ENCODE peak calls at places on chromosomes 2 and 18, in six cellular contexts. One of them, this sample, is unnamed.
A peak's percentile ranks its signal among the peaks of the same experiment; 100 is the strongest.

GRCh38 chr2:230922951-230923717 is 1.9 kb downstream of the GPR55 start:
- DNase-seq in hepatocyte: no peak
- DNase-seq in A549: no peak
- DNase-seq in adrenal gland: no peak
- DNase-seq in DND-41: no peak
- DNase-seq in brain microvascular endothelial cell: no peak
- DNase-seq in this sample: no peak

GRCh38 chr2:29117636-29118303 is 2.6 kb downstream of the CLIP4 start:
- DNase-seq in hepatocyte: peak; percentile 46
- DNase-seq in adrenal gland: no peak
- DNase-seq in brain microvascular endothelial cell: no peak
- DNase-seq in A549: peak; percentile 85
- DNase-seq in DND-41: no peak
- DNase-seq in this sample: peak; percentile 79

GRCh38 chr18:74290831-74291770 is 662 bp downstream of the CYB5A start:
- DNase-seq in hepatocyte: peak; percentile 86
- DNase-seq in adrenal gland: peak; percentile 25
- DNase-seq in DND-41: no peak
- DNase-seq in brain microvascular endothelial cell: no peak
- DNase-seq in A549: no peak
- DNase-seq in this sample: peak; percentile 34

GRCh38 chr18:62987035-62987830 is 271.9 kb downstream of the PHLPP1 start:
- DNase-seq in hepatocyte: no peak
- DNase-seq in adrenal gland: no peak
- DNase-seq in brain microvascular endothelial cell: no peak
- DNase-seq in DND-41: no peak
- DNase-seq in A549: no peak
- DNase-seq in this sample: no peak

GRCh38 chr2:196966078-196966477 is 39.6 kb upstream of the PGAP1 start:
- DNase-seq in hepatocyte: no peak
- DNase-seq in A549: no peak
- DNase-seq in DND-41: no peak
- DNase-seq in adrenal gland: no peak
- DNase-seq in brain microvascular endothelial cell: no peak
- DNase-seq in this sample: no peak

GRCh38 chr2:144453039-144453336 is 66.9 kb downstream of the ZEB2 start:
- DNase-seq in adrenal gland: no peak
- DNase-seq in DND-41: no peak
- DNase-seq in brain microvascular endothelial cell: peak; percentile 50
- DNase-seq in A549: peak; percentile 21
- DNase-seq in hepatocyte: no peak
- DNase-seq in this sample: no peak

GRCh38 chr18:79961527-79962291 is 2.7 kb upstream of the HSBP1L1 start:
- DNase-seq in brain microvascular endothelial cell: no peak
- DNase-seq in DND-41: no peak
- DNase-seq in adrenal gland: no peak
- DNase-seq in A549: no peak
- DNase-seq in hepatocyte: no peak
- DNase-seq in this sample: no peak

GRCh38 chr18:75238100-75238499 is 27.5 kb downstream of the TSHZ1 start:
- DNase-seq in A549: no peak
- DNase-seq in DND-41: no peak
- DNase-seq in brain microvascular endothelial cell: no peak
- DNase-seq in hepatocyte: no peak
- DNase-seq in adrenal gland: no peak
- DNase-seq in this sample: no peak

GRCh38 chr2:5834491-5834890 is 142.3 kb downstream of the SOX11 start:
- DNase-seq in adrenal gland: no peak
- DNase-seq in DND-41: no peak
- DNase-seq in hepatocyte: no peak
- DNase-seq in brain microvascular endothelial cell: peak; percentile 15
- DNase-seq in A549: no peak
- DNase-seq in this sample: no peak

GRCh38 chr2:26299488-26300092 is 46.4 kb upstream of the SELENOI start:
- DNase-seq in DND-41: peak; percentile 59
- DNase-seq in A549: no peak
- DNase-seq in adrenal gland: peak; percentile 23
- DNase-seq in brain microvascular endothelial cell: peak; percentile 55
- DNase-seq in hepatocyte: peak; percentile 61
- DNase-seq in this sample: peak; percentile 39

GRCh38 chr18:5061785-5062184 is 135.3 kb downstream of the AKAIN1 start:
- DNase-seq in A549: no peak
- DNase-seq in brain microvascular endothelial cell: no peak
- DNase-seq in DND-41: no peak
- DNase-seq in adrenal gland: no peak
- DNase-seq in hepatocyte: no peak
- DNase-seq in this sample: no peak

GRCh38 chr18:23689031-23689615 is at the start of gene LAMA3:
- DNase-seq in brain microvascular endothelial cell: no peak
- DNase-seq in A549: peak; percentile 65
- DNase-seq in DND-41: no peak
- DNase-seq in hepatocyte: peak; percentile 86
- DNase-seq in adrenal gland: peak; percentile 50
- DNase-seq in this sample: peak; percentile 56

GRCh38 chr2:45849491-45850283 is 198.2 kb downstream of the PRKCE start:
- DNase-seq in hepatocyte: no peak
- DNase-seq in A549: no peak
- DNase-seq in DND-41: no peak
- DNase-seq in brain microvascular endothelial cell: peak; percentile 43
- DNase-seq in adrenal gland: no peak
- DNase-seq in this sample: peak; percentile 85

GRCh38 chr2:170932948-170933347 is 3.9 kb downstream of the GORASP2 start:
- DNase-seq in adrenal gland: no peak
- DNase-seq in hepatocyte: no peak
- DNase-seq in A549: no peak
- DNase-seq in DND-41: no peak
- DNase-seq in brain microvascular endothelial cell: no peak
- DNase-seq in this sample: no peak

GRCh38 chr2:100293341-100294161 is 28.8 kb downstream of the LONRF2 start:
- DNase-seq in DND-41: no peak
- DNase-seq in A549: peak; percentile 45
- DNase-seq in hepatocyte: no peak
- DNase-seq in brain microvascular endothelial cell: no peak
- DNase-seq in adrenal gland: no peak
- DNase-seq in this sample: no peak

GRCh38 chr2:135130751-135131150 is 78.7 kb downstream of the RAB3GAP1 start:
- DNase-seq in A549: no peak
- DNase-seq in brain microvascular endothelial cell: no peak
- DNase-seq in adrenal gland: no peak
- DNase-seq in DND-41: no peak
- DNase-seq in hepatocyte: no peak
- DNase-seq in this sample: no peak

GRCh38 chr2:135664623-135665068 is 77.0 kb upstream of the UBXN4 start:
- DNase-seq in adrenal gland: no peak
- DNase-seq in A549: no peak
- DNase-seq in DND-41: no peak
- DNase-seq in hepatocyte: no peak
- DNase-seq in brain microvascular endothelial cell: peak; percentile 11
- DNase-seq in this sample: no peak

GRCh38 chr2:33378551-33379220 is 97.8 kb upstream of the RASGRP3 start:
- DNase-seq in adrenal gland: no peak
- DNase-seq in DND-41: no peak
- DNase-seq in hepatocyte: no peak
- DNase-seq in brain microvascular endothelial cell: no peak
- DNase-seq in A549: no peak
- DNase-seq in this sample: no peak

GRCh38 chr18:53817976-53818950 is 406.2 kb downstream of the MBD2 start:
- DNase-seq in hepatocyte: no peak
- DNase-seq in A549: peak; percentile 2
- DNase-seq in DND-41: no peak
- DNase-seq in adrenal gland: no peak
- DNase-seq in brain microvascular endothelial cell: no peak
- DNase-seq in this sample: no peak

GRCh38 chr2:172094319-172095145 is 8.2 kb downstream of the DLX2 start:
- DNase-seq in brain microvascular endothelial cell: no peak
- DNase-seq in DND-41: no peak
- DNase-seq in adrenal gland: no peak
- DNase-seq in A549: peak; percentile 45
- DNase-seq in hepatocyte: no peak
- DNase-seq in this sample: no peak

GRCh38 chr18:23885750-23886149 is 128.8 kb upstream of the TTC39C start:
- DNase-seq in A549: no peak
- DNase-seq in hepatocyte: no peak
- DNase-seq in brain microvascular endothelial cell: no peak
- DNase-seq in DND-41: no peak
- DNase-seq in adrenal gland: no peak
- DNase-seq in this sample: no peak

GRCh38 chr2:95342556-95343320 is 45.6 kb downstream of the KCNIP3 start:
- DNase-seq in A549: no peak
- DNase-seq in DND-41: no peak
- DNase-seq in brain microvascular endothelial cell: no peak
- DNase-seq in adrenal gland: no peak
- DNase-seq in hepatocyte: no peak
- DNase-seq in this sample: no peak

GRCh38 chr2:46144133-46144800 is 152.9 kb upstream of the EPAS1 start:
- DNase-seq in DND-41: peak; percentile 48
- DNase-seq in adrenal gland: no peak
- DNase-seq in brain microvascular endothelial cell: no peak
- DNase-seq in hepatocyte: no peak
- DNase-seq in A549: no peak
- DNase-seq in this sample: no peak

GRCh38 chr18:7616661-7617060 is 49.5 kb downstream of the PTPRM start:
- DNase-seq in A549: no peak
- DNase-seq in DND-41: no peak
- DNase-seq in adrenal gland: no peak
- DNase-seq in brain microvascular endothelial cell: no peak
- DNase-seq in hepatocyte: no peak
- DNase-seq in this sample: no peak

GRCh38 chr2:27885656-27886055 is 4.5 kb downstream of the RBKS start:
- DNase-seq in hepatocyte: no peak
- DNase-seq in adrenal gland: no peak
- DNase-seq in brain microvascular endothelial cell: no peak
- DNase-seq in A549: no peak
- DNase-seq in DND-41: no peak
- DNase-seq in this sample: no peak

GRCh38 chr18:45221363-45221762 is 393.9 kb upstream of the SLC14A2 start:
- DNase-seq in A549: no peak
- DNase-seq in brain microvascular endothelial cell: peak; percentile 86
- DNase-seq in hepatocyte: no peak
- DNase-seq in adrenal gland: no peak
- DNase-seq in DND-41: no peak
- DNase-seq in this sample: no peak

GRCh38 chr18:35458677-35459441 is 38.9 kb downstream of the INO80C start:
- DNase-seq in hepatocyte: peak; percentile 84
- DNase-seq in brain microvascular endothelial cell: peak; percentile 86
- DNase-seq in adrenal gland: peak; percentile 78
- DNase-seq in A549: peak; percentile 79
- DNase-seq in DND-41: no peak
- DNase-seq in this sample: no peak

GRCh38 chr18:35458271-35458670 is 39.5 kb downstream of the INO80C start:
- DNase-seq in hepatocyte: no peak
- DNase-seq in DND-41: no peak
- DNase-seq in adrenal gland: no peak
- DNase-seq in A549: peak; percentile 45
- DNase-seq in brain microvascular endothelial cell: no peak
- DNase-seq in this sample: no peak

GRCh38 chr18:35463050-35463449 is 34.7 kb downstream of the INO80C start:
- DNase-seq in hepatocyte: no peak
- DNase-seq in brain microvascular endothelial cell: peak; percentile 72
- DNase-seq in DND-41: no peak
- DNase-seq in adrenal gland: peak; percentile 65
- DNase-seq in A549: no peak
- DNase-seq in this sample: no peak

GRCh38 chr18:35459997-35460396 is 37.8 kb downstream of the INO80C start:
- DNase-seq in A549: no peak
- DNase-seq in hepatocyte: no peak
- DNase-seq in adrenal gland: no peak
- DNase-seq in DND-41: no peak
- DNase-seq in brain microvascular endothelial cell: no peak
- DNase-seq in this sample: no peak

GRCh38 chr18:35460719-35461118 is 37.0 kb downstream of the INO80C start:
- DNase-seq in adrenal gland: no peak
- DNase-seq in hepatocyte: no peak
- DNase-seq in DND-41: no peak
- DNase-seq in brain microvascular endothelial cell: no peak
- DNase-seq in A549: no peak
- DNase-seq in this sample: no peak
- H3K27ac ChIP-seq in adrenal gland: no peak overlapping the region
- H3K27ac ChIP-seq in hepatocyte: peak overlapping the region; percentile 38
- H3K27ac ChIP-seq in DND-41: no peak overlapping the region
- H3K27ac ChIP-seq in brain microvascular endothelial cell: peak overlapping the region; percentile 58
- H3K27ac ChIP-seq in A549: peak overlapping the region; percentile 82
- H3K27ac ChIP-seq in this sample: peak overlapping the region; percentile 70

DNA sequence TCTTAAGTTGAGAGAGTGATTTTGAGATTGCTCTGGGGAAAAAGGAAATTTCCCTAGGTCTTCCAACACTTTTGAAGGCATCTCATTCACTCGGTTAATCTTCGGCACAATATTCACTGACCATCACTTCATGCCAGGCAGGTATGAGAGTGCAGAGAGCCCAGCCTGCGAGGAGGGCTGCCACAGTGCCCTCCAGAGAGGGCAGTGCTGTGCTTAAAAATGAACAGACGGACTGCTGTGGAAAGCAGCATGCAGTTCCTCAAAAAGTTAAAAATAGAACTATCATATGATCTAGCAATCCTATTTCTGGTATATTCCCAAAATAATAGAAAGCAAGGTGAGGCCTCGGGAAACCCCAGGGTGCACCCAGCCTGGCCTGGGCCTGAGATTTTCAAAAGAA is 374.9 kb upstream of the RAB6C start:
- DNase-seq in adrenal gland: no peak
- DNase-seq in brain microvascular endothelial cell: no peak
- DNase-seq in hepatocyte: no peak
- DNase-seq in A549: no peak
- DNase-seq in DND-41: no peak
- DNase-seq in this sample: no peak
- TF ChIP-seq CTCF in adrenal gland: no peak
- TF ChIP-seq CTCF in brain microvascular endothelial cell: no peak
- TF ChIP-seq CTCF in hepatocyte: no peak
- TF ChIP-seq CTCF in A549: no peak
- TF ChIP-seq CTCF in DND-41: no peak
- TF ChIP-seq CTCF in this sample: no peak

GRCh38 chr18:48022531-48023330 is 92.3 kb upstream of the SMAD2 start:
- DNase-seq in hepatocyte: peak; percentile 76
- DNase-seq in adrenal gland: no peak
- DNase-seq in DND-41: peak; percentile 36
- DNase-seq in brain microvascular endothelial cell: peak; percentile 32
- DNase-seq in A549: peak; percentile 82
- DNase-seq in this sample: peak; percentile 23
- H3K27ac ChIP-seq in hepatocyte: no peak overlapping the region
- H3K27ac ChIP-seq in adrenal gland: peak overlapping the region; percentile 75
- H3K27ac ChIP-seq in DND-41: no peak overlapping the region
- H3K27ac ChIP-seq in brain microvascular endothelial cell: no peak overlapping the region
- H3K27ac ChIP-seq in A549: peak overlapping the region; percentile 81
- H3K27ac ChIP-seq in this sample: peak overlapping the region; percentile 75

DNA sequence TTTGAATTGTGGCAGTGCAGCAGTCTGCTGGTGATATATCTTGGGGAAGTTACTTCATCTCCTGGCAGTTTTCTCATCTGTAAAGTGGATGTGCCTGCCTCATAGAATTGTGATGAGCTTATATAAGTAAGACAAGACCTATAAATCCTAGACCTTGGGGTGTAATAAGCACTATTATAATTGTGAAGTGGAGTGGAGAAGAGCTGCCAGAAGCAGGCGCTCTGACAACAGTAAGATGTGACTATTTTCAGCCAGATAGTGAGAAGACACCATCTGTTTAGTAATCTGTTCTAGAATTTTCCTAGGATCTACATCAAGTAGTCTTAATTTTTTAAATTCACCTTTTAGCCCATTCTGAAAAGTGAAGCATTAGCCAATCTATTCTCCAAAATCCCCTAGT is 85.6 kb upstream of the TSPYL6 start:
- DNase-seq in A549: no peak
- DNase-seq in brain microvascular endothelial cell: no peak
- DNase-seq in DND-41: no peak
- DNase-seq in hepatocyte: no peak
- DNase-seq in adrenal gland: no peak
- DNase-seq in this sample: no peak
- TF ChIP-seq CTCF in A549: peak; percentile 32
- TF ChIP-seq CTCF in brain microvascular endothelial cell: peak; percentile 45
- TF ChIP-seq CTCF in DND-41: no peak
- TF ChIP-seq CTCF in hepatocyte: peak; percentile 6
- TF ChIP-seq CTCF in adrenal gland: no peak
- TF ChIP-seq CTCF in this sample: no peak